ENCODE peak calls at places on chromosomes 12 and 14, in eight cellular contexts. T is mesendoderm, J is left ventricle myocardium inferior, Y is GM12878, O is GM23248, U is neural progenitor cell, D is endodermal cell, E is body of pancreas. G is an unnamed sample.

GRCh38 chr12:66036317-66036716 is 94.2 kb downstream of the LLPH start:
- DNase-seq in T (peak; percentile 22), U (no peak), O (peak; percentile 92), J (peak; percentile 40), E (peak; percentile 56), D (no peak), Y (no peak), G (no peak)

GRCh38 chr14:38404616-38405015 is 148.7 kb upstream of the CLEC14A start:
- DNase-seq in E (no peak), D (no peak), J (no peak), T (no peak), O (peak; percentile 55), Y (no peak), U (no peak), G (no peak)

GRCh38 chr12:72295744-72296143 is 23.6 kb downstream of the TRHDE start:
- DNase-seq in E (no peak), O (peak; percentile 36), T (no peak), D (no peak), J (no peak), Y (no peak), U (no peak), G (no peak)

GRCh38 chr14:28461379-28461778 is 305.2 kb upstream of the FOXG1 start:
- DNase-seq in J (no peak), D (no peak), T (no peak), O (no peak), Y (no peak), U (no peak), E (no peak), G (no peak)

GRCh38 chr12:109710747-109711595 is 2.7 kb upstream of the FAM222A start:
- DNase-seq in T (no peak), J (no peak), E (no peak), D (peak; percentile 58), O (peak; percentile 49), Y (no peak), U (no peak), G (no peak)

GRCh38 chr14:33950320-33951182 is at the start of gene EGLN3:
- DNase-seq in Y (no peak), E (peak; percentile 89), U (peak; percentile 96), J (peak; percentile 92), D (peak; percentile 98), T (peak; percentile 97), O (peak; percentile 87), G (peak; percentile 80)

GRCh38 chr12:13976028-13976584 is 5.3 kb downstream of the GRIN2B start:
- DNase-seq in O (no peak), T (no peak), Y (no peak), J (no peak), D (no peak), U (peak; percentile 12), E (no peak), G (no peak)

GRCh38 chr12:64237382-64237781 is 15.3 kb upstream of the KICS2 start:
- DNase-seq in U (no peak), T (no peak), D (no peak), J (no peak), E (no peak), Y (no peak), O (no peak), G (no peak)

GRCh38 chr12:126930234-126930633 is 1336.7 kb upstream of the TMEM132C start:
- DNase-seq in O (no peak), D (no peak), J (no peak), T (no peak), U (no peak), E (no peak), Y (no peak), G (no peak)

GRCh38 chr14:101905614-101906013 is 58.8 kb upstream of the DYNC1H1 start:
- DNase-seq in Y (no peak), J (no peak), D (no peak), U (no peak), O (no peak), T (peak; percentile 2), E (no peak), G (no peak)

GRCh38 chr14:56742391-56742790 is 67.9 kb downstream of the OTX2 start:
- DNase-seq in D (no peak), E (no peak), T (no peak), U (no peak), Y (no peak), J (no peak), O (no peak), G (no peak)

GRCh38 chr12:105862163-105862821 is 276.5 kb downstream of the NUAK1 start:
- DNase-seq in J (no peak), U (no peak), O (no peak), T (no peak), D (no peak), E (no peak), Y (no peak), G (no peak)

GRCh38 chr14:98925362-98926040 is 346.5 kb downstream of the BCL11B start:
- DNase-seq in O (no peak), T (no peak), J (no peak), Y (no peak), E (no peak), D (peak; percentile 3), U (no peak), G (no peak)

GRCh38 chr12:56565510-56566101 is 44.0 kb downstream of the RBMS2 start:
- DNase-seq in O (peak; percentile 85), Y (no peak), J (peak; percentile 82), D (peak; percentile 77), T (peak; percentile 59), E (peak; percentile 57), U (peak; percentile 42), G (no peak)

GRCh38 chr14:100088226-100088625 is 23.0 kb downstream of the EVL start:
- DNase-seq in J (no peak), O (no peak), Y (no peak), E (no peak), T (no peak), U (no peak), D (no peak), G (no peak)

GRCh38 chr14:65184032-65184764 is 81.9 kb upstream of the MAX start:
- DNase-seq in J (no peak), Y (no peak), O (peak; percentile 71), T (peak; percentile 32), E (no peak), D (no peak), U (no peak), G (no peak)

GRCh38 chr12:70798016-70798768 is 122.3 kb downstream of the PTPRR start:
- DNase-seq in O (peak; percentile 10), T (no peak), D (no peak), Y (no peak), U (no peak), J (no peak), E (peak; percentile 8), G (no peak)

GRCh38 chr14:24367506-24368214 is at the start of gene NFATC4:
- DNase-seq in Y (no peak), T (peak; percentile 98), J (peak; percentile 75), O (peak; percentile 92), D (peak; percentile 92), U (peak; percentile 87), E (peak; percentile 77), G (no peak)
- H3K27me3 ChIP-seq in Y (peaks cover 1% of the 10 kb centered on the region), T (no peaks in the 10 kb centered on the region), J (peaks cover 55% of the 10 kb centered on the region), O (no peaks in the 10 kb centered on the region), D (peaks cover 6% of the 10 kb centered on the region), U (peaks cover 12% of the 10 kb centered on the region), E (no peaks in the 10 kb centered on the region), G (no peaks in the 10 kb centered on the region)

GRCh38 chr12:132602578-132603239 is 7.7 kb downstream of the LRCOL1 start:
- DNase-seq in T (no peak), E (no peak), D (peak; percentile 69), U (peak; percentile 53), Y (no peak), J (no peak), O (no peak), G (no peak)
- H3K27me3 ChIP-seq in T (no peaks in the 10 kb centered on the region), E (no peaks in the 10 kb centered on the region), D (peaks cover 67% of the 10 kb centered on the region), U (peaks cover 92% of the 10 kb centered on the region), Y (no peaks in the 10 kb centered on the region), J (peaks cover 80% of the 10 kb centered on the region), O (peaks cover 60% of the 10 kb centered on the region), G (no peaks in the 10 kb centered on the region)

DNA sequence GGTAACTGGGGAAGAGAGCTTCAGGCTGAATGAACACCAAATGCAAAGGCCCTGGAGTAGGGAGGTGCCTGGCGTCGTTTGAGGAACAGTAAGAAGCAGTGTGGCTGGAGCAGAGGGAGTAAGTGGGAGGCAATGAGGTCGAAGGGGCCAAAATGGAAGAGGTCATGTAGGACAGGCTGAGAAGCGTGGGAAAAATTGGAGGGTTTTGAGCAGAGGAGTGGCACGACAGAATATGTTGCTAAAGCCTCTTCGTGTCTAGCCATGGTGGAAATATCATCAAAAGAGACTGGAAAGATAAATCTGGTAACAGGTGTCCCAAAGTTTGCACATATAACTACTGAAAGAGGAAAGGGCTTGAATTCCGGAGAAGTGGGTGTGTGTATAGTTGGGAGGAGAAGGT is 1.9 kb downstream of the TRIM9 start:
- DNase-seq in T (no peak), U (no peak), J (no peak), Y (no peak), D (no peak), O (no peak), E (no peak), G (no peak)
- H3K27me3 ChIP-seq in T (peaks cover 6% of the 10 kb centered on the region), U (peaks cover 66% of the 10 kb centered on the region), J (peaks cover 72% of the 10 kb centered on the region), Y (peaks cover 16% of the 10 kb centered on the region), D (peaks cover 68% of the 10 kb centered on the region), O (peaks cover 10% of the 10 kb centered on the region), E (no peaks in the 10 kb centered on the region), G (peaks cover 6% of the 10 kb centered on the region)

DNA sequence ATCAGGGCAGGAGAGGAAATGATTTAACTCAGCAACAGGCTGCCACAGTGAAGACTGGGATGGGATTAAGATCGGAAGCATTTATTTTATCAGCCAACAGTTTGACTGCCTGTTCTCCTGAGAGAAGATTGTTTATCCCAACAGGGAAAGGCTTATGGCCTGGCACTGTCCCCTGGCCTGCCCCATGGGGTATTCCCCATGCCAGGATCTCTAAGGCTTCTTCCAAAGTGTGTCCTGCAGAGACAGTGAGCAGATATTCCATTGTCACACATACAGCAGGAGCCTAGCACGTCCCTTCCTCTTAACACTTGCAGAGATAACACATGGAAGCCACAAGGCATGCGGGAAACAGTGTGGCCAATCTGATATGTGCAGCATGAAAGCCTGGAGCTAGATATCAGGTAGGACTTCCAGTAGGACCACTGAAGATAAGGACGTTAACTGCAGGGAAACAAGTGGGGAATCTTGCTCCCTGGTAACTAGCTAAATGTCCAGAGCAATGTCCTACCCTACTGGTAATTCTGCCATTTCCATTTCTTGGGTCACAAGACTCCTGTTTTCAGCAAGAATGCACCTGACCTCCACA is 48.2 kb downstream of the IQSEC3 start:
- DNase-seq in E (no peak), U (no peak), T (peak; percentile 94), D (peak; percentile 79), O (no peak), Y (no peak), J (no peak), G (no peak)
- H3K27me3 ChIP-seq in E (no peaks in the 10 kb centered on the region), U (no peaks in the 10 kb centered on the region), T (no peaks in the 10 kb centered on the region), D (no peaks in the 10 kb centered on the region), O (peaks cover 42% of the 10 kb centered on the region), Y (no peaks in the 10 kb centered on the region), J (peaks cover 61% of the 10 kb centered on the region), G (no peaks in the 10 kb centered on the region)

GRCh38 chr14:52112336-52113018 is 43.6 kb upstream of the NID2 start:
- DNase-seq in J (no peak), U (no peak), O (peak; percentile 78), D (no peak), E (no peak), Y (no peak), T (no peak), G (no peak)
- H3K27me3 ChIP-seq in J (no peaks in the 10 kb centered on the region), U (no peaks in the 10 kb centered on the region), O (no peaks in the 10 kb centered on the region), D (no peaks in the 10 kb centered on the region), E (no peaks in the 10 kb centered on the region), Y (no peaks in the 10 kb centered on the region), T (no peaks in the 10 kb centered on the region), G (no peaks in the 10 kb centered on the region)

G was measured in GM06990.